ENCODE peak calls at places on chromosomes 12 and 14, in ten cellular contexts. U is naive B cell; T is thyroid gland; N is SK-N-DZ; E is ecto neural progenitor cell; W is stromal cell of bone marrow; L is Caki2; X is HT-29; Z is endodermal cell; O is stimulated activated CD8-positive, alpha-beta memory T cell treated with anti-CD3 and anti-CD28 coated beads, Interleukin-2, amount 100 ng/mL, for 1 hour. C is an unnamed sample.

GRCh38 chr14:29821665-29822429 is 105.8 kb downstream of the PRKD1 start:
- DNase-seq in U (no peak), T (no peak), N (peak; percentile 13), E (no peak), W (no peak), L (no peak), X (no peak), Z (no peak), O (no peak), C (no peak)

GRCh38 chr14:61034416-61035100 is 53.5 kb downstream of the SLC38A6 start:
- DNase-seq in U (no peak), T (peak; percentile 6), N (no peak), E (no peak), W (no peak), L (no peak), X (no peak), Z (no peak), O (no peak), C (no peak)

GRCh38 chr14:29558516-29558915 is 369.1 kb downstream of the PRKD1 start:
- DNase-seq in U (no peak), T (no peak), N (no peak), E (no peak), W (peak; percentile 27), L (no peak), X (no peak), Z (no peak), O (no peak), C (no peak)

GRCh38 chr14:23058654-23059504 is 1.6 kb upstream of the CDH24 start:
- DNase-seq in U (no peak), T (no peak), N (no peak), E (peak; percentile 49), W (no peak), L (no peak), X (no peak), Z (no peak), O (no peak), C (no peak)

GRCh38 chr14:22305563-22306127 is 283.4 kb downstream of the DAD1 start:
- DNase-seq in U (no peak), T (no peak), N (no peak), E (no peak), W (no peak), L (no peak), X (no peak), Z (no peak), O (no peak), C (no peak)

GRCh38 chr14:80233489-80233888 is 22.2 kb upstream of the DIO2 start:
- DNase-seq in U (no peak), T (no peak), N (no peak), E (no peak), W (no peak), L (no peak), X (no peak), Z (no peak), O (no peak), C (no peak)

GRCh38 chr14:64736271-64737131 is 32.3 kb downstream of the PLEKHG3 start:
- DNase-seq in U (no peak), T (peak; percentile 94), N (no peak), E (no peak), W (no peak), L (no peak), X (peak; percentile 54), Z (peak; percentile 70), O (no peak), C (peak; percentile 49)

GRCh38 chr12:132127041-132127440 is 17.1 kb downstream of the DDX51 start:
- DNase-seq in U (no peak), T (no peak), N (no peak), E (no peak), W (no peak), L (no peak), X (no peak), Z (no peak), O (no peak), C (no peak)

GRCh38 chr12:53252349-53252916 is 15.7 kb upstream of the ESPL1 start:
- DNase-seq in U (no peak), T (peak; percentile 16), N (no peak), E (no peak), W (no peak), L (no peak), X (peak; percentile 74), Z (no peak), O (no peak), C (no peak)

GRCh38 chr14:31261859-31262739 is 54.5 kb upstream of the HECTD1 start:
- DNase-seq in U (no peak), T (peak; percentile 84), N (no peak), E (peak; percentile 48), W (peak; percentile 52), L (peak; percentile 84), X (no peak), Z (no peak), O (no peak), C (no peak)

GRCh38 chr12:78914859-78915331 is 50.3 kb downstream of the SYT1 start:
- DNase-seq in U (no peak), T (no peak), N (no peak), E (no peak), W (no peak), L (no peak), X (peak; percentile 37), Z (peak; percentile 78), O (no peak), C (peak; percentile 92)

GRCh38 chr14:95885866-95886265 is 9.2 kb downstream of the TUNAR start:
- DNase-seq in U (no peak), T (peak; percentile 71), N (no peak), E (no peak), W (peak; percentile 3), L (no peak), X (no peak), Z (peak; percentile 39), O (no peak), C (no peak)

GRCh38 chr12:67981236-67982164 is 7.7 kb upstream of the IFNG-AS1 start:
- DNase-seq in U (no peak), T (no peak), N (no peak), E (no peak), W (peak; percentile 87), L (peak; percentile 59), X (no peak), Z (no peak), O (no peak), C (peak; percentile 78)

GRCh38 chr12:109054520-109054919 is 2.1 kb downstream of the USP30 start:
- DNase-seq in U (no peak), T (no peak), N (no peak), E (no peak), W (no peak), L (no peak), X (no peak), Z (no peak), O (no peak), C (no peak)

GRCh38 chr14:84871734-84872133 is 658.2 kb upstream of the FLRT2 start:
- DNase-seq in U (no peak), T (no peak), N (no peak), E (no peak), W (no peak), L (no peak), X (no peak), Z (no peak), O (no peak), C (no peak)

GRCh38 chr14:38958589-38958988 is 144.4 kb downstream of the SEC23A start:
- DNase-seq in U (no peak), T (no peak), N (no peak), E (no peak), W (no peak), L (no peak), X (no peak), Z (no peak), O (no peak), C (no peak)

GRCh38 chr14:98792171-98792570 is 479.8 kb downstream of the BCL11B start:
- DNase-seq in U (no peak), T (no peak), N (no peak), E (no peak), W (no peak), L (no peak), X (no peak), Z (no peak), O (no peak), C (no peak)

GRCh38 chr14:74846168-74846567 is 29.8 kb downstream of the PROX2 start:
- DNase-seq in U (no peak), T (no peak), N (no peak), E (no peak), W (no peak), L (no peak), X (no peak), Z (no peak), O (no peak), C (no peak)

GRCh38 chr14:43215524-43215923 is 1291.6 kb downstream of the FSCB start:
- DNase-seq in U (no peak), T (no peak), N (no peak), E (no peak), W (no peak), L (no peak), X (no peak), Z (no peak), O (no peak), C (peak; percentile 73)

GRCh38 chr14:52834440-52834842 is 43.0 kb upstream of the GNPNAT1 start:
- DNase-seq in U (no peak), T (no peak), N (peak; percentile 16), E (no peak), W (peak; percentile 81), L (peak; percentile 7), X (no peak), Z (no peak), O (no peak), C (no peak)

GRCh38 chr12:9319044-9319841 is 111.0 kb upstream of the PZP start:
- DNase-seq in U (no peak), T (no peak), N (no peak), E (no peak), W (no peak), L (no peak), X (no peak), Z (no peak), O (no peak), C (no peak)

GRCh38 chr12:94941440-94941862 is 62.0 kb downstream of the NDUFA12 start:
- DNase-seq in U (no peak), T (peak; percentile 35), N (peak; percentile 65), E (no peak), W (peak; percentile 97), L (no peak), X (no peak), Z (no peak), O (peak; percentile 29), C (no peak)

GRCh38 chr12:43722621-43723020 is 36.0 kb downstream of the PUS7L start:
- DNase-seq in U (no peak), T (no peak), N (no peak), E (no peak), W (no peak), L (no peak), X (no peak), Z (no peak), O (no peak), C (no peak)

GRCh38 chr12:19978193-19978592 is 390.1 kb upstream of the PDE3A start:
- DNase-seq in U (no peak), T (no peak), N (no peak), E (no peak), W (peak; percentile 96), L (peak; percentile 18), X (no peak), Z (no peak), O (no peak), C (no peak)

GRCh38 chr14:68938515-68939423 is 40.3 kb downstream of the ACTN1 start:
- DNase-seq in U (no peak), T (peak; percentile 22), N (peak; percentile 10), E (no peak), W (no peak), L (peak; percentile 92), X (peak; percentile 55), Z (peak; percentile 75), O (no peak), C (peak; percentile 72)

GRCh38 chr12:2689879-2690278 is 104.9 kb upstream of the FKBP4 start:
- DNase-seq in U (no peak), T (no peak), N (no peak), E (peak; percentile 41), W (no peak), L (no peak), X (no peak), Z (peak; percentile 49), O (no peak), C (no peak)

GRCh38 chr12:48859607-48860006 is 6.1 kb downstream of the RND1 start:
- DNase-seq in U (no peak), T (no peak), N (no peak), E (no peak), W (no peak), L (no peak), X (no peak), Z (no peak), O (no peak), C (no peak)

GRCh38 chr12:6769003-6769389 is 2.8 kb downstream of the PTMS start:
- DNase-seq in U (no peak), T (peak; percentile 75), N (peak; percentile 70), E (peak; percentile 94), W (no peak), L (no peak), X (peak; percentile 53), Z (peak; percentile 96), O (no peak), C (peak; percentile 82)

C was measured in mesendoderm.